ENCODE peak calls at places on chromosomes 13 and 19, in nine cellular contexts. H, C, N, A, X, B, L, V and Z are unnamed samples.

GRCh38 chr13:36086117-36086516 is 45.1 kb downstream of the DCLK1 start:
- DNase-seq in C (no peak), H (no peak), N (no peak), X (no peak), A (no peak), L (no peak), V (no peak), B (no peak), Z (no peak)

GRCh38 chr13:96091164-96091931 is 1.4 kb downstream of the HS6ST3 start:
- DNase-seq in A (no peak), C (no peak), L (no peak), H (no peak), X (no peak), B (no peak), N (no peak), V (no peak), Z (no peak)

GRCh38 chr19:49761625-49762311 is 1.3 kb downstream of the TSKS start:
- DNase-seq in L (no peak), X (no peak), N (no peak), B (no peak), C (peak), H (no peak), V (no peak), A (no peak), Z (no peak)

GRCh38 chr19:34808566-34808965 is 35.6 kb upstream of the ZNF599 start:
- DNase-seq in H (no peak), L (no peak), A (no peak), B (no peak), N (no peak), V (no peak), C (peak), X (no peak), Z (no peak)

GRCh38 chr13:50805805-50806204 is 37.7 kb downstream of the DLEU7 start:
- DNase-seq in N (no peak), C (peak), L (no peak), H (no peak), A (no peak), X (no peak), V (no peak), B (no peak), Z (no peak)

GRCh38 chr13:57601536-57601935 is 30.0 kb upstream of the PCDH17 start:
- DNase-seq in V (no peak), C (no peak), L (no peak), X (no peak), A (no peak), N (no peak), H (no peak), B (no peak), Z (no peak)

GRCh38 chr13:107834268-107834667 is 381.1 kb downstream of the LIG4 start:
- DNase-seq in A (no peak), N (no peak), X (no peak), H (no peak), V (no peak), C (peak), L (no peak), B (no peak), Z (no peak)

GRCh38 chr13:75214846-75215245 is 267.1 kb downstream of the TBC1D4 start:
- DNase-seq in V (no peak), H (no peak), C (no peak), L (no peak), A (no peak), X (no peak), B (no peak), N (no peak), Z (no peak)

GRCh38 chr13:32153056-32153455 is 121.5 kb downstream of the FRY start:
- DNase-seq in N (no peak), A (no peak), L (no peak), V (no peak), C (peak), H (no peak), B (no peak), X (no peak), Z (no peak)

GRCh38 chr13:39809466-39809865 is 154.0 kb downstream of the COG6 start:
- DNase-seq in X (no peak), H (no peak), N (no peak), B (no peak), A (no peak), V (no peak), L (no peak), C (no peak), Z (no peak)

GRCh38 chr19:40576181-40576584 is 490 bp upstream of the SHKBP1 start:
- DNase-seq in X (peak), N (no peak), B (no peak), L (no peak), V (no peak), H (no peak), C (no peak), A (no peak), Z (peak)